ENCODE peak calls at places on chromosomes 2 and 18, in four cellular contexts. C is CD8-positive, alpha-beta memory T cell; G is psoas muscle; S is stomach. R is an unnamed sample.

GRCh38 chr2:217945530-217945929 is 57.3 kb downstream of the TNS1 start:
- DNase-seq in G (no peak), C (no peak), S (no peak), R (no peak)

GRCh38 chr2:168702579-168702978 is 99.9 kb upstream of the NOSTRIN start:
- DNase-seq in S (no peak), G (no peak), C (no peak), R (no peak)

GRCh38 chr18:3782901-3783300 is 332.9 kb downstream of the TGIF1 start:
- DNase-seq in G (no peak), C (no peak), S (no peak), R (no peak)

GRCh38 chr2:231425811-231426703 is 30.5 kb downstream of the B3GNT7 start:
- DNase-seq in G (no peak), C (peak), S (no peak), R (no peak)

GRCh38 chr2:79630972-79631551 is 118.2 kb downstream of the CTNNA2 start:
- DNase-seq in C (no peak), S (no peak), G (no peak), R (no peak)

GRCh38 chr2:188786368-188786781 is 187.8 kb upstream of the COL3A1 start:
- DNase-seq in S (no peak), G (no peak), C (no peak), R (no peak)

GRCh38 chr2:8400196-8400595 is 281.7 kb upstream of the ID2 start:
- DNase-seq in C (no peak), S (no peak), G (no peak), R (no peak)

GRCh38 chr2:231357931-231358330 is 37.6 kb upstream of the B3GNT7 start:
- DNase-seq in C (no peak), S (no peak), G (no peak), R (no peak)

GRCh38 chr2:85754313-85755095 is 713 bp downstream of the ATOH8 start:
- DNase-seq in C (peak), S (peak), G (peak), R (no peak)

GRCh38 chr2:84631047-84631446 is 114.7 kb downstream of the DNAH6 start:
- DNase-seq in C (no peak), G (no peak), S (no peak), R (no peak)

GRCh38 chr18:14974576-14974975 is 226.6 kb downstream of the ANKRD30B start:
- DNase-seq in G (no peak), C (no peak), S (no peak), R (peak)

GRCh38 chr2:241540391-241540765 is 18.2 kb upstream of the BOK start:
- DNase-seq in C (no peak), G (peak), S (no peak), R (no peak)

GRCh38 chr2:238029853-238030252 is 30.9 kb upstream of the SCLY start:
- DNase-seq in G (no peak), C (no peak), S (no peak), R (no peak)

GRCh38 chr2:28447943-28448737 is 47.7 kb upstream of the PLB1 start:
- DNase-seq in C (no peak), S (no peak), G (no peak), R (no peak)

GRCh38 chr2:235268535-235268934 is 225.3 kb upstream of the AGAP1 start:
- DNase-seq in C (no peak), G (no peak), S (no peak), R (no peak)

GRCh38 chr2:211503856-211504255 is 947.5 kb downstream of the CPS1 start:
- DNase-seq in G (no peak), S (no peak), C (no peak), R (no peak)

GRCh38 chr2:47076586-47077441 is 78.3 kb downstream of the STPG4 start:
- DNase-seq in S (no peak), G (no peak), C (no peak), R (peak)

GRCh38 chr2:58571181-58571852 is 330.2 kb upstream of the FANCL start:
- DNase-seq in G (no peak), C (no peak), S (no peak), R (peak)

GRCh38 chr2:223486741-223487140 is 115.4 kb downstream of the SCG2 start:
- DNase-seq in S (no peak), G (no peak), C (no peak), R (no peak)

GRCh38 chr2:154226931-154227330 is 355.2 kb downstream of the GALNT13 start:
- DNase-seq in C (no peak), S (no peak), G (no peak), R (no peak)

GRCh38 chr2:112910219-112910618 is 746 bp upstream of the IL37 start:
- DNase-seq in S (no peak), C (no peak), G (no peak), R (no peak)

GRCh38 chr2:30688956-30689401 is 118.3 kb downstream of the CAPN13 start:
- DNase-seq in S (no peak), G (peak), C (no peak), R (no peak)

GRCh38 chr18:79616651-79617518 is 62.7 kb upstream of the CTDP1 start:
- DNase-seq in S (no peak), G (peak), C (no peak), R (no peak)

GRCh38 chr2:28327963-28328922 is 64.4 kb upstream of the FOSL2 start:
- DNase-seq in C (no peak), G (peak), S (no peak), R (no peak)

GRCh38 chr2:236785611-236786057 is 216.0 kb downstream of the ACKR3 start:
- DNase-seq in S (no peak), C (no peak), G (no peak), R (no peak)

GRCh38 chr18:70005580-70005979 is 57.9 kb upstream of the CD226 start:
- DNase-seq in S (no peak), C (no peak), G (no peak), R (no peak)
- H3K27ac ChIP-seq in S (no peak), C (no peak), G (no peak), R (no peak)

DNA sequence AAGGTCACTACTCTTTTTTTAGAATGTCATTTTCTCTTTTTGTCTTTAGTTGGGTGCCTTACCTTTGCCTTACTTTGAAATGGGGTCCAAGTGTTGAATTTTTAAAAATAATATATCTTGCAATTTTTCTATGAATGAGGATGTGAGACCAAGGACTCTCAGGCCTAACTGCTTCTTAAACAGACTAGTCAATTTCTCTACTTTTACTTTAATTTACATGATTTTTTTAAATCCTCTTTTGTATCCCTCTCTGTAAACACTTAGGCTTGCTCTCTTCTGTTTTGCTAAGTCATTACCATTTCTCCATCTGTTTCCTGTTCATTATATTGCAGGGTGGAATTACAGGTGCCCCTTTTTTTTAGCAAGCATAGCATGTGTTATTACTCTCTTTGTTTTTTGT is 261.7 kb downstream of the SPAG16 start:
- DNase-seq in S (no peak), C (no peak), G (no peak), R (no peak)
- H3K27ac ChIP-seq in S (no peak), C (no peak), G (no peak), R (no peak)

GRCh38 chr2:233417282-233417681 is 63.0 kb downstream of the DGKD start:
- DNase-seq in G (no peak), S (peak), C (no peak), R (no peak)
- H3K27ac ChIP-seq in G (peak), S (peak), C (no peak), R (no peak)

GRCh38 chr18:24009246-24009645 is 5.3 kb upstream of the TTC39C start:
- DNase-seq in S (no peak), G (no peak), C (no peak), R (no peak)
- H3K27ac ChIP-seq in S (no peak), G (no peak), C (no peak), R (no peak)

GRCh38 chr2:71530987-71531332 is 77.6 kb downstream of the DYSF start:
- DNase-seq in G (no peak), C (no peak), S (no peak), R (no peak)

GRCh38 chr2:71530246-71530986 is 77.1 kb downstream of the DYSF start:
- DNase-seq in S (no peak), C (no peak), G (no peak), R (no peak)

GRCh38 chr2:71528221-71528620 is 74.9 kb downstream of the DYSF start:
- DNase-seq in G (no peak), S (no peak), C (no peak), R (no peak)

GRCh38 chr2:71526975-71527374 is 73.6 kb downstream of the DYSF start:
- DNase-seq in G (no peak), C (no peak), S (no peak), R (no peak)

GRCh38 chr2:71528749-71529148 is 75.4 kb downstream of the DYSF start:
- DNase-seq in S (no peak), C (no peak), G (no peak), R (no peak)
- H3K27ac ChIP-seq in S (no peak), C (no peak), G (no peak), R (no peak)

GRCh38 chr18:76450912-76451421 is 44.1 kb downstream of the ZNF516 start:
- DNase-seq in C (no peak), S (no peak), G (peak), R (no peak)
- H3K27ac ChIP-seq in C (no peak), S (peak), G (peak), R (peak)

GRCh38 chr18:9379118-9379517 is 44.5 kb downstream of the TWSG1 start:
- DNase-seq in C (no peak), G (no peak), S (no peak), R (no peak)
- H3K27ac ChIP-seq in C (no peak), G (no peak), S (no peak), R (no peak)

R was measured in epithelial cell of prostate.